ENCODE peak calls at places on chromosomes 13 and 19, in four cellular contexts. E, P, C and N are unnamed samples.

GRCh38 chr19:48302600-48302959 is 22.8 kb upstream of the EMP3 start:
- DNase-seq in E (peak), P (no peak), C (no peak), N (no peak)

GRCh38 chr13:23724196-23724970 is 154.2 kb downstream of the TNFRSF19 start:
- DNase-seq in E (peak), P (no peak), C (no peak), N (no peak)

GRCh38 chr19:2273356-2274184 is 8.4 kb downstream of the PEAK3 start:
- DNase-seq in E (peak), P (peak), C (peak), N (peak)

GRCh38 chr13:70255406-70255991 is 147.2 kb upstream of the KLHL1 start:
- DNase-seq in E (no peak), P (no peak), C (no peak), N (no peak)

GRCh38 chr13:94987869-94988268 is 275.5 kb upstream of the SOX21 start:
- DNase-seq in E (no peak), P (no peak), C (no peak), N (no peak)

GRCh38 chr13:79749985-79750551 is 269.1 kb downstream of the NDFIP2 start:
- DNase-seq in E (no peak), P (no peak), C (no peak), N (no peak)

GRCh38 chr19:40229484-40229883 is 3.0 kb upstream of the CCNP start:
- DNase-seq in E (no peak), P (no peak), C (no peak), N (no peak)

GRCh38 chr13:47117268-47117667 is 220.4 kb upstream of the HTR2A start:
- DNase-seq in E (no peak), P (no peak), C (no peak), N (no peak)

GRCh38 chr13:44735806-44736205 is 159.7 kb upstream of the TSC22D1 start:
- DNase-seq in E (no peak), P (no peak), C (no peak), N (no peak)

GRCh38 chr13:109383683-109384082 is 402.7 kb downstream of the IRS2 start:
- DNase-seq in E (no peak), P (no peak), C (no peak), N (no peak)

GRCh38 chr13:25821761-25822160 is 230.1 kb downstream of the SHISA2 start:
- DNase-seq in E (no peak), P (no peak), C (no peak), N (no peak)

GRCh38 chr13:82654851-82655517 is 1227.3 kb downstream of the SLITRK1 start:
- DNase-seq in E (no peak), P (no peak), C (no peak), N (no peak)

GRCh38 chr19:13014921-13015280 is 19.6 kb downstream of the NFIX start:
- DNase-seq in E (no peak), P (no peak), C (no peak), N (no peak)

GRCh38 chr19:33299061-33299665 is 3.2 kb downstream of the CEBPA start:
- DNase-seq in E (no peak), P (no peak), C (no peak), N (no peak)

GRCh38 chr19:572891-573825 is 762 bp downstream of the BSG start:
- DNase-seq in E (peak), P (no peak), C (no peak), N (no peak)

GRCh38 chr13:45004096-45004495 is 14.8 kb downstream of the GPALPP1 start:
- DNase-seq in E (no peak), P (no peak), C (no peak), N (no peak)

GRCh38 chr13:51665456-51665855 is 81.2 kb downstream of the WDFY2 start:
- DNase-seq in E (no peak), P (no peak), C (no peak), N (no peak)

GRCh38 chr19:1417145-1417544 is 9.8 kb downstream of the DAZAP1 start:
- DNase-seq in E (no peak), P (no peak), C (no peak), N (no peak)